ENCODE peak calls at places on chromosomes 2 and 18, in six cellular contexts. R is GM23338, O is IMR-90, V is astrocyte, M is hepatocyte, E is breast epithelium. Y is an unnamed sample. For H3K4me1, the result is how much of the 10 kb centered on the place peaks cover.

GRCh38 chr2:144500567-144500966 is 19.4 kb downstream of the ZEB2 start:
- DNase-seq in M (no peak), O (no peak), V (no peak), E (no peak), R (no peak), Y (no peak)

GRCh38 chr2:172380436-172381274 is 46.7 kb upstream of the ITGA6 start:
- DNase-seq in M (no peak), E (no peak), O (no peak), V (peak), R (peak), Y (no peak)

GRCh38 chr2:212052412-212053159 is 486.0 kb downstream of the ERBB4 start:
- DNase-seq in R (no peak), O (peak), M (no peak), E (no peak), V (peak), Y (no peak)

GRCh38 chr2:178807227-178808008 is at the start of gene TTN:
- DNase-seq in R (no peak), E (no peak), M (no peak), O (no peak), V (no peak), Y (peak)

GRCh38 chr2:2324565-2325101 is 6.4 kb downstream of the MYT1L start:
- DNase-seq in V (no peak), E (no peak), R (peak), O (no peak), M (no peak), Y (no peak)

GRCh38 chr2:45729753-45730512 is 78.5 kb downstream of the PRKCE start:
- DNase-seq in R (peak), M (no peak), O (no peak), E (no peak), V (no peak), Y (no peak)

GRCh38 chr2:183224933-183225332 is 100.7 kb downstream of the NUP35 start:
- DNase-seq in R (no peak), V (peak), O (peak), M (no peak), E (no peak), Y (no peak)

GRCh38 chr18:48095726-48096125 is 165.3 kb upstream of the SMAD2 start:
- DNase-seq in M (no peak), R (no peak), V (no peak), O (no peak), E (no peak), Y (no peak)

GRCh38 chr2:38498039-38498438 is 104.7 kb downstream of the HNRNPLL start:
- DNase-seq in O (no peak), R (no peak), M (no peak), E (no peak), V (no peak), Y (peak)

GRCh38 chr2:19235308-19235707 is 123.1 kb downstream of the OSR1 start:
- DNase-seq in M (peak), R (no peak), V (peak), O (peak), E (no peak), Y (no peak)

GRCh38 chr2:129191530-129191929 is 787.9 kb upstream of the RAB6C start:
- DNase-seq in V (no peak), E (no peak), R (peak), O (no peak), M (peak), Y (no peak)

GRCh38 chr2:24451805-24452498 is 39.1 kb upstream of the NCOA1 start:
- DNase-seq in O (no peak), M (no peak), E (no peak), V (no peak), R (no peak), Y (no peak)

GRCh38 chr18:34767601-34768027 is 57.5 kb downstream of the DTNA start:
- DNase-seq in E (no peak), M (no peak), R (no peak), O (peak), V (peak), Y (no peak)

GRCh38 chr2:235495373-235496238 is 1.8 kb downstream of the AGAP1 start:
- DNase-seq in M (no peak), E (no peak), O (no peak), V (no peak), R (no peak), Y (no peak)

GRCh38 chr2:196170202-196170680 is 1.1 kb downstream of the STK17B start:
- DNase-seq in M (peak), R (peak), V (peak), O (peak), E (no peak), Y (no peak)

GRCh38 chr18:24322594-24323136 is 75.0 kb downstream of the OSBPL1A start:
- DNase-seq in R (no peak), O (peak), E (no peak), M (no peak), V (peak), Y (no peak)

GRCh38 chr18:11163668-11164067 is 14.3 kb upstream of the PIEZO2 start:
- DNase-seq in M (peak), O (peak), V (no peak), R (peak), E (no peak), Y (peak)

GRCh38 chr2:216536725-216537124 is 38.1 kb downstream of the RPL37A start:
- DNase-seq in E (no peak), O (peak), M (peak), R (no peak), V (no peak), Y (peak)

GRCh38 chr2:236137066-236137465 is 31.1 kb downstream of the GBX2 start:
- DNase-seq in M (no peak), O (no peak), V (no peak), E (peak), R (no peak), Y (no peak)

GRCh38 chr2:54557601-54558187 is 101.6 kb downstream of the SPTBN1 start:
- DNase-seq in R (peak), V (peak), O (no peak), M (peak), E (peak), Y (peak)

GRCh38 chr2:105490956-105491355 is 92.1 kb upstream of the FHL2 start:
- DNase-seq in V (no peak), O (no peak), E (no peak), M (peak), R (no peak), Y (no peak)

GRCh38 chr2:201308914-201309313 is 48.2 kb downstream of the FLACC1 start:
- DNase-seq in O (no peak), M (no peak), E (no peak), R (no peak), V (no peak), Y (no peak)

GRCh38 chr2:96848264-96848663 is 4.4 kb upstream of the ANKRD23 start:
- DNase-seq in R (no peak), O (no peak), M (peak), E (no peak), V (no peak), Y (no peak)

GRCh38 chr2:235504459-235505200 is 10.8 kb downstream of the AGAP1 start:
- DNase-seq in M (no peak), O (no peak), R (no peak), E (no peak), V (no peak), Y (no peak)

GRCh38 chr2:216742411-216742810 is 47.1 kb upstream of the IGFBP5 start:
- DNase-seq in V (no peak), R (no peak), E (no peak), M (no peak), O (no peak), Y (peak)

GRCh38 chr2:239026711-239027430 is 179.0 kb downstream of the TWIST2 start:
- DNase-seq in M (no peak), V (no peak), O (no peak), E (no peak), R (peak), Y (no peak)

GRCh38 chr2:235763816-235764215 is 270.0 kb downstream of the AGAP1 start:
- DNase-seq in V (no peak), E (no peak), R (no peak), O (no peak), M (no peak), Y (no peak)

GRCh38 chr2:201183373-201183742 is 417 bp downstream of the CASP10 start:
- DNase-seq in O (no peak), M (no peak), R (no peak), E (no peak), V (no peak), Y (no peak)

GRCh38 chr2:169709335-169709734 is 15.1 kb downstream of the PHOSPHO2 start:
- DNase-seq in E (no peak), O (no peak), R (no peak), M (no peak), V (no peak), Y (no peak)

GRCh38 chr2:38123862-38124261 is 47.9 kb upstream of the CYP1B1 start:
- DNase-seq in O (no peak), M (no peak), V (no peak), R (no peak), E (no peak), Y (no peak)

GRCh38 chr2:164061129-164061746 is 325.4 kb upstream of the FIGN start:
- DNase-seq in V (no peak), M (peak), E (no peak), R (peak), O (peak), Y (no peak)

GRCh38 chr2:81894451-81894990 is 1590.0 kb upstream of the LRRTM1 start:
- DNase-seq in O (peak), E (no peak), R (no peak), V (no peak), M (peak), Y (no peak)

GRCh38 chr2:62938126-62938525 is 112.5 kb upstream of the OTX1 start:
- DNase-seq in O (peak), E (no peak), V (peak), R (no peak), M (no peak), Y (no peak)

GRCh38 chr2:46230115-46230571 is 67.1 kb upstream of the EPAS1 start:
- DNase-seq in R (peak), E (no peak), M (peak), O (no peak), V (no peak), Y (peak)

GRCh38 chr18:74745658-74746403 is 148.2 kb downstream of the ZNF407 start:
- DNase-seq in V (peak), R (no peak), M (peak), O (peak), E (no peak), Y (no peak)

GRCh38 chr2:86476918-86477317 is 35.7 kb downstream of the KDM3A start:
- DNase-seq in R (no peak), E (no peak), O (no peak), M (no peak), V (no peak), Y (no peak)

GRCh38 chr2:69387770-69388481 is 899 bp upstream of the GFPT1 start:
- DNase-seq in R (no peak), M (peak), V (no peak), E (no peak), O (no peak), Y (no peak)
- H3K4me3 ChIP-seq in R (peak), M (peak), V (peak), E (peak), O (peak), Y (peak)

DNA sequence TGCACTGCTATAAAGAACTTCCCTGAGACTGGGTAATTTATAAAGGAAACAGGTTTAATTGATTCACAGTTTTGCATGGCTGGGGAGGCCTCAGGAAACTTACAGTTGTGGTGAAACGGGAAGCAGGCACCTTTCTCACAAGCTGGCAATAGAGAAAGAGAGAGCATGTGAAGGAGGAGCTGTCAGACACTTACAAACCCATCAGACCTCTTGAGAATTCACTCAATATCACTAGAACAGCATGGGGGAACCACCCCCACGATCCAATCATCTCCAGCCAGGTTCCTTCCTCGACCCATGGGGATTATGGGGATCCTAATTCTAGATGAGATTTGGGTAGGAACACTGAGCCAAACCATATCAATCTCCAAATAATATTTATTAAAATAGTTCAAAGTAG is 729.2 kb upstream of the DDX18 start:
- DNase-seq in V (no peak), M (no peak), E (no peak), R (no peak), O (no peak), Y (no peak)
- H3K4me1 ChIP-seq in V (under half), M (under half), E (under half), R (under half), O (under half), Y (under half)

DNA sequence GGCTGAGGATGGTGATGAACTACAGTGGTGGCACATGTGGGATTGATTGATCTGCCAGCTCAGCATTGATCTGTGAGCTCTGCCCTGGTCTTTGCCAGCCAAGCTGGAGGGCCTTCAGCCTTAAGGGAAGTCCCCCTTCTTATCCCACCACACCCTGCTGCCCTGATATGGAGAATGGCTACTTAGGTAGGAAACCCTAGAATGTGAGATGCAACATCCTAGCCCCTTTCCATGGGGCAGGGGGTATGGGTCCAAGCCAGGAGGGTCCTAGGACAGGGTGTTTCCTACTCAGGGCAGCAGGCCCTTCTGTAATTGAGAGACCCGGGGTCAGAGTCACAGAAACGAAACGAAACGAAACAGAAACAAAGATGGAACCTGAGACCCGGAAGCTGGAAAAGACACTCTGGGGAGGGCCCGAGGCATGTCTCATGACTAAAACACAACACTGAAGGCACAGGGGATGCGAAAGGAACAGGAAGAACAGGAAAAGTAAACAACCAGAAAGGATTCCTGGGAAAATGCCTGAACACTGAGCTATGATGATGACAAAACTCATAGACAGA is 16.9 kb upstream of the SULT1C2 start:
- DNase-seq in V (peak), M (no peak), O (peak), E (no peak), R (no peak), Y (no peak)
- H3K4me3 ChIP-seq in V (no peak), M (no peak), O (peak), E (peak), R (no peak), Y (peak)

GRCh38 chr2:36569267-36569860 is 28.6 kb downstream of the FEZ2 start:
- DNase-seq in M (no peak), V (no peak), E (no peak), O (no peak), R (peak), Y (no peak)

GRCh38 chr2:36566887-36567286 is 31.1 kb downstream of the FEZ2 start:
- DNase-seq in O (no peak), V (no peak), M (no peak), E (no peak), R (no peak), Y (no peak)

GRCh38 chr2:36570416-36570815 is 27.6 kb downstream of the FEZ2 start:
- DNase-seq in E (no peak), O (peak), M (no peak), R (no peak), V (no peak), Y (no peak)

GRCh38 chr2:36567711-36568408 is 30.1 kb downstream of the FEZ2 start:
- DNase-seq in M (no peak), V (no peak), R (no peak), E (no peak), O (no peak), Y (no peak)

DNA sequence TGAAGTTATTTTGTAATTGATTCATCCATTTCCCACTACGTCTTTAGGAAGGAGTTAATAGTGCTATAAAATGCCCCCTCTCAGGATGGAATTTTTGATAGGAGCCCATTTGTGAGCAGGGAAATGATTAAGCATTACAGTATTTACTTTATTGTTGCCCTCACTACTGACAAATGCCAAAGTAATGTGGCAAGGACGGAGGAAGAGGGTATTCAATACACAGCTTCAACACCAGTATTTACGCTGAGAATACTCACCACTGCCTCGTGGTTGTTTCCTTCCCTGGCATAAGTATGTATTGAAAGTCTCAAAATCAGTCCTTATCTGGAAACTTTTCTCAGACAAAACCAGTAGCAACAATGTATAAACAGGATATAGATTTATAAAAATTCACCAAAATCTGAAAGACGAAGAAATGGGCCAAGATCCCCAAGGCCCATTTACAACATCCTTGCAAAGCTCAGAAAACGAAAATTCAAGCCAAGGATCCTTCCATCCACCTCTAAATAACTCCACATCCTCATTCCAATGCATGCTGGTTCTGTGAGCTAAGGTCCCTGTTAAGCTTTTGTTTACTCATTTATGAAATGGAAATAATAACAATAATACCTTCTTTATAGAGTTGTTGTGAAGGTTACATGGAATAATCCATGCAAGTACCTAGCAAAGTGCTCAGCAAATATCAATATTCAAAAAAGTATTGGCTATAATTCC is 29.3 kb downstream of the FEZ2 start:
- DNase-seq in V (peak), R (peak), E (no peak), M (no peak), O (peak), Y (no peak)
- H3K4me1 ChIP-seq in V (under half), R (half or more), E (under half), M (under half), O (under half), Y (under half)